ENCODE peak calls at places on chromosomes 6 and 20, in seven cellular contexts. P is CD8-positive, alpha-beta T cell; M is left lung; H is caudate nucleus; C is activated CD4-positive, alpha-beta memory T cell treated with anti-CD3 and anti-CD28 coated beads, Interleukin-2, amount 10 ng/mL, durations not matched to agents 7 days and 5 days; B is HEK293T; A is RCC 7860. U is an unnamed sample.
A peak's percentile ranks its signal among the peaks of the same experiment; 100 is the strongest.

GRCh38 chr6:121694389-121695185 is 259.1 kb downstream of the GJA1 start:
- DNase-seq in P (no peak), M (no peak), H (no peak), C (no peak), B (no peak), A (peak; percentile 15), U (peak; percentile 7)

GRCh38 chr6:90676516-90676915 is 89.6 kb upstream of the MAP3K7 start:
- DNase-seq in P (no peak), M (no peak), H (no peak), C (no peak), B (no peak), A (no peak), U (no peak)

GRCh38 chr20:33731693-33732165 is at the start of gene ZNF341:
- DNase-seq in P (peak; percentile 95), M (peak; percentile 91), H (peak; percentile 90), C (peak; percentile 91), B (peak; percentile 89), A (peak; percentile 70), U (peak; percentile 71)

GRCh38 chr6:7262746-7263335 is 50.2 kb downstream of the SSR1 start:
- DNase-seq in P (no peak), M (peak; percentile 16), H (no peak), C (no peak), B (no peak), A (no peak), U (peak; percentile 5)

GRCh38 chr6:142300758-142301251 is 1.0 kb upstream of the ADGRG6 start:
- DNase-seq in P (no peak), M (peak; percentile 55), H (no peak), C (no peak), B (peak; percentile 15), A (peak; percentile 37), U (no peak)

GRCh38 chr6:14747881-14748520 is 497.9 kb upstream of the JARID2 start:
- DNase-seq in P (no peak), M (no peak), H (no peak), C (no peak), B (no peak), A (no peak), U (no peak)

GRCh38 chr6:3228791-3229565 is 1.5 kb upstream of the TUBB2B start:
- DNase-seq in P (peak; percentile 64), M (no peak), H (no peak), C (peak; percentile 41), B (no peak), A (no peak), U (no peak)

GRCh38 chr6:9044426-9044825 is 609.1 kb upstream of the SLC35B3 start:
- DNase-seq in P (no peak), M (no peak), H (no peak), C (no peak), B (no peak), A (no peak), U (no peak)

GRCh38 chr6:165718486-165718885 is 55.4 kb upstream of the PDE10A start:
- DNase-seq in P (no peak), M (no peak), H (no peak), C (no peak), B (no peak), A (peak; percentile 74), U (no peak)

GRCh38 chr6:107121964-107122495 is 6.7 kb upstream of the BEND3 start:
- DNase-seq in P (no peak), M (no peak), H (no peak), C (no peak), B (no peak), A (no peak), U (no peak)

GRCh38 chr6:170178561-170179477 is 112.1 kb downstream of the DLL1 start:
- DNase-seq in P (peak; percentile 46), M (peak; percentile 28), H (no peak), C (peak; percentile 15), B (no peak), A (no peak), U (no peak)

GRCh38 chr20:18590163-18590562 is 2.3 kb downstream of the DTD1 start:
- DNase-seq in P (no peak), M (no peak), H (no peak), C (no peak), B (no peak), A (no peak), U (no peak)

U was measured in tibial nerve.